ENCODE peak calls at places on chromosomes 3 and 15, in nine cellular contexts. C is Peyer's patch; L is PC-3; K is NCI-H1694; S is activated naive CD8-positive, alpha-beta T cell treated with anti-CD3 and anti-CD28 coated beads, Interleukin-2, amount 50 U/mL, for 24 hours; P is mucosa of gallbladder; Z is GM10248; G is activated T-cell treated with anti-CD3 and anti-CD28 coated beads, Interleukin-2, amount 50 U/mL, for 72 hours; J is germinal center. M is an unnamed sample.

GRCh38 chr3:142319094-142319493 is 93.7 kb upstream of the GK5 start:
- DNase-seq in C (no peak), L (peak), K (no peak), S (no peak), P (no peak), Z (no peak), G (no peak), J (no peak), M (no peak)

GRCh38 chr15:48730506-48730905 is 80.4 kb downstream of the CEP152 start:
- DNase-seq in C (no peak), L (no peak), K (no peak), S (no peak), P (no peak), Z (no peak), G (no peak), J (no peak), M (no peak)

GRCh38 chr3:76065975-76066374 is 280.6 kb upstream of the ZNF717 start:
- DNase-seq in C (no peak), L (peak), K (no peak), S (no peak), P (no peak), Z (no peak), G (no peak), J (no peak), M (no peak)

GRCh38 chr3:128996200-128996599 is 2.3 kb upstream of the CFAP92 start:
- DNase-seq in C (no peak), L (no peak), K (no peak), S (no peak), P (no peak), Z (no peak), G (no peak), J (no peak), M (no peak)

GRCh38 chr15:57573151-57573550 is 18.6 kb upstream of the MYZAP start:
- DNase-seq in C (no peak), L (no peak), K (no peak), S (no peak), P (no peak), Z (no peak), G (no peak), J (no peak), M (no peak)

GRCh38 chr15:40289140-40289775 is 6.4 kb upstream of the ANKRD63 start:
- DNase-seq in C (peak), L (peak), K (no peak), S (no peak), P (peak), Z (no peak), G (no peak), J (no peak), M (no peak)

GRCh38 chr3:30597131-30597768 is 9.2 kb upstream of the TGFBR2 start:
- DNase-seq in C (no peak), L (peak), K (no peak), S (no peak), P (no peak), Z (no peak), G (no peak), J (no peak), M (no peak)

GRCh38 chr3:147038456-147038855 is 367.9 kb downstream of the ZIC4 start:
- DNase-seq in C (no peak), L (no peak), K (no peak), S (no peak), P (no peak), Z (no peak), G (no peak), J (no peak), M (no peak)

GRCh38 chr3:195372220-195372619 is 70.6 kb downstream of the ACAP2 start:
- DNase-seq in C (no peak), L (peak), K (no peak), S (no peak), P (no peak), Z (no peak), G (no peak), J (no peak), M (no peak)

GRCh38 chr15:69160976-69161877 is 792 bp downstream of the GLCE start:
- DNase-seq in C (peak), L (peak), K (no peak), S (peak), P (peak), Z (peak), G (peak), J (peak), M (peak)

GRCh38 chr3:6654670-6655069 is 206.2 kb upstream of the GRM7 start:
- DNase-seq in C (no peak), L (no peak), K (no peak), S (no peak), P (no peak), Z (no peak), G (no peak), J (no peak), M (no peak)

GRCh38 chr3:133865136-133865855 is 30.4 kb downstream of the RAB6B start:
- DNase-seq in C (peak), L (no peak), K (peak), S (no peak), P (no peak), Z (no peak), G (no peak), J (no peak), M (no peak)

GRCh38 chr3:190322604-190323240 is 476 bp upstream of the CLDN1 start:
- DNase-seq in C (no peak), L (no peak), K (no peak), S (no peak), P (peak), Z (no peak), G (no peak), J (no peak), M (no peak)

GRCh38 chr3:134628884-134629283 is 21.9 kb downstream of the KY start:
- DNase-seq in C (no peak), L (no peak), K (no peak), S (no peak), P (no peak), Z (no peak), G (no peak), J (no peak), M (no peak)

GRCh38 chr3:157405457-157405856 is 31.2 kb upstream of the PTX3 start:
- DNase-seq in C (no peak), L (peak), K (no peak), S (no peak), P (no peak), Z (no peak), G (no peak), J (no peak), M (no peak)

GRCh38 chr3:61221759-61222362 is 29.4 kb downstream of the FHIT start:
- DNase-seq in C (peak), L (no peak), K (no peak), S (no peak), P (peak), Z (no peak), G (no peak), J (no peak), M (no peak)

GRCh38 chr3:177714945-177715344 is 517.7 kb upstream of the TBL1XR1 start:
- DNase-seq in C (no peak), L (no peak), K (no peak), S (no peak), P (no peak), Z (no peak), G (no peak), J (no peak), M (no peak)

GRCh38 chr15:88043396-88043795 is 213.1 kb downstream of the NTRK3 start:
- DNase-seq in C (no peak), L (no peak), K (no peak), S (no peak), P (no peak), Z (no peak), G (no peak), J (no peak), M (no peak)

GRCh38 chr3:193744048-193744821 is 151.2 kb downstream of the OPA1 start:
- DNase-seq in C (no peak), L (peak), K (no peak), S (no peak), P (peak), Z (no peak), G (no peak), J (no peak), M (no peak)

GRCh38 chr15:26065723-26066122 is 202.6 kb upstream of the ATP10A start:
- DNase-seq in C (no peak), L (no peak), K (no peak), S (no peak), P (no peak), Z (no peak), G (no peak), J (no peak), M (no peak)

GRCh38 chr3:151067158-151067557 is 18.3 kb upstream of the MED12L start:
- DNase-seq in C (no peak), L (peak), K (no peak), S (no peak), P (no peak), Z (peak), G (peak), J (no peak), M (no peak)

GRCh38 chr15:75053748-75054125 is 30.3 kb downstream of the PPCDC start:
- DNase-seq in C (no peak), L (no peak), K (no peak), S (no peak), P (no peak), Z (no peak), G (no peak), J (no peak), M (no peak)

GRCh38 chr3:168889666-168890065 is 773.8 kb downstream of the MECOM start:
- DNase-seq in C (no peak), L (peak), K (no peak), S (no peak), P (no peak), Z (no peak), G (no peak), J (no peak), M (no peak)

GRCh38 chr3:12706504-12707253 is 42.8 kb upstream of the RAF1 start:
- DNase-seq in C (peak), L (peak), K (peak), S (peak), P (peak), Z (peak), G (peak), J (peak), M (peak)

GRCh38 chr3:118412503-118412902 is 622.1 kb downstream of the IGSF11 start:
- DNase-seq in C (no peak), L (no peak), K (no peak), S (no peak), P (no peak), Z (no peak), G (no peak), J (no peak), M (no peak)

GRCh38 chr3:52436500-52437106 is 8.3 kb downstream of the SEMA3G start:
- DNase-seq in C (peak), L (no peak), K (no peak), S (no peak), P (no peak), Z (no peak), G (no peak), J (no peak), M (no peak)

GRCh38 chr15:100284701-100285100 is 57.1 kb downstream of the ADAMTS17 start:
- DNase-seq in C (peak), L (no peak), K (no peak), S (no peak), P (peak), Z (no peak), G (no peak), J (no peak), M (no peak)

GRCh38 chr3:99862208-99862607 is 44.5 kb downstream of the CMSS1 start:
- DNase-seq in C (no peak), L (peak), K (no peak), S (no peak), P (no peak), Z (no peak), G (no peak), J (no peak), M (no peak)

GRCh38 chr15:89400121-89400996 is 65.7 kb upstream of the POLG start:
- DNase-seq in C (no peak), L (no peak), K (no peak), S (no peak), P (no peak), Z (no peak), G (peak), J (no peak), M (no peak)

GRCh38 chr3:20023663-20024417 is 11.8 kb upstream of the PP2D1 start:
- DNase-seq in C (no peak), L (no peak), K (no peak), S (no peak), P (peak), Z (no peak), G (no peak), J (no peak), M (no peak)